ENCODE peak calls at places on chromosomes 16 and 17, in nine cellular contexts. One of them, this sample, is unnamed.

GRCh38 chr17:17751489-17751995 is 70.3 kb downstream of the RAI1 start:
- DNase-seq in brain microvascular endothelial cell: no peak
- DNase-seq in NB4: peak; percentile 31
- DNase-seq in CD4-positive, alpha-beta T cell: peak; percentile 32
- DNase-seq in left ventricle myocardium inferior: no peak
- DNase-seq in stimulated activated CD4-positive, alpha-beta T cell treated with anti-CD3 and anti-CD28 coated beads, Interleukin-1b, Interleukin-23, amount 100 ng/mL, for 24 hours: no peak
- DNase-seq in stimulated activated CD8-positive, alpha-beta memory T cell treated with anti-CD3 and anti-CD28 coated beads, Interleukin-15, amount 100 ng/mL, for 24 hours: no peak
- DNase-seq in dorsolateral prefrontal cortex: no peak
- DNase-seq in ACHN: no peak
- DNase-seq in this sample: no peak

GRCh38 chr17:76268015-76268749 is 3.0 kb downstream of the UBALD2 start:
- DNase-seq in brain microvascular endothelial cell: peak; percentile 71
- DNase-seq in NB4: peak; percentile 95
- DNase-seq in CD4-positive, alpha-beta T cell: peak; percentile 64
- DNase-seq in left ventricle myocardium inferior: peak; percentile 84
- DNase-seq in stimulated activated CD4-positive, alpha-beta T cell treated with anti-CD3 and anti-CD28 coated beads, Interleukin-1b, Interleukin-23, amount 100 ng/mL, for 24 hours: no peak
- DNase-seq in stimulated activated CD8-positive, alpha-beta memory T cell treated with anti-CD3 and anti-CD28 coated beads, Interleukin-15, amount 100 ng/mL, for 24 hours: peak; percentile 44
- DNase-seq in dorsolateral prefrontal cortex: peak; percentile 69
- DNase-seq in ACHN: no peak
- DNase-seq in this sample: no peak

GRCh38 chr16:10871157-10871991 is 5.6 kb upstream of the CIITA start:
- DNase-seq in brain microvascular endothelial cell: peak; percentile 42
- DNase-seq in NB4: peak; percentile 93
- DNase-seq in CD4-positive, alpha-beta T cell: peak; percentile 2
- DNase-seq in left ventricle myocardium inferior: no peak
- DNase-seq in stimulated activated CD4-positive, alpha-beta T cell treated with anti-CD3 and anti-CD28 coated beads, Interleukin-1b, Interleukin-23, amount 100 ng/mL, for 24 hours: no peak
- DNase-seq in stimulated activated CD8-positive, alpha-beta memory T cell treated with anti-CD3 and anti-CD28 coated beads, Interleukin-15, amount 100 ng/mL, for 24 hours: no peak
- DNase-seq in dorsolateral prefrontal cortex: no peak
- DNase-seq in ACHN: peak; percentile 81
- DNase-seq in this sample: peak; percentile 91

GRCh38 chr17:40349477-40350409 is 14.8 kb downstream of the GJD3 start:
- DNase-seq in brain microvascular endothelial cell: no peak
- DNase-seq in NB4: no peak
- DNase-seq in CD4-positive, alpha-beta T cell: no peak
- DNase-seq in left ventricle myocardium inferior: peak; percentile 58
- DNase-seq in stimulated activated CD4-positive, alpha-beta T cell treated with anti-CD3 and anti-CD28 coated beads, Interleukin-1b, Interleukin-23, amount 100 ng/mL, for 24 hours: no peak
- DNase-seq in stimulated activated CD8-positive, alpha-beta memory T cell treated with anti-CD3 and anti-CD28 coated beads, Interleukin-15, amount 100 ng/mL, for 24 hours: no peak
- DNase-seq in dorsolateral prefrontal cortex: no peak
- DNase-seq in ACHN: no peak
- DNase-seq in this sample: peak; percentile 42

GRCh38 chr16:22314661-22315626 is 17.7 kb downstream of the POLR3E start:
- DNase-seq in brain microvascular endothelial cell: no peak
- DNase-seq in NB4: no peak
- DNase-seq in CD4-positive, alpha-beta T cell: no peak
- DNase-seq in left ventricle myocardium inferior: no peak
- DNase-seq in stimulated activated CD4-positive, alpha-beta T cell treated with anti-CD3 and anti-CD28 coated beads, Interleukin-1b, Interleukin-23, amount 100 ng/mL, for 24 hours: no peak
- DNase-seq in stimulated activated CD8-positive, alpha-beta memory T cell treated with anti-CD3 and anti-CD28 coated beads, Interleukin-15, amount 100 ng/mL, for 24 hours: no peak
- DNase-seq in dorsolateral prefrontal cortex: no peak
- DNase-seq in ACHN: no peak
- DNase-seq in this sample: no peak

GRCh38 chr16:10551881-10552280 is 28.5 kb downstream of the EMP2 start:
- DNase-seq in brain microvascular endothelial cell: no peak
- DNase-seq in NB4: no peak
- DNase-seq in CD4-positive, alpha-beta T cell: no peak
- DNase-seq in left ventricle myocardium inferior: no peak
- DNase-seq in stimulated activated CD4-positive, alpha-beta T cell treated with anti-CD3 and anti-CD28 coated beads, Interleukin-1b, Interleukin-23, amount 100 ng/mL, for 24 hours: no peak
- DNase-seq in stimulated activated CD8-positive, alpha-beta memory T cell treated with anti-CD3 and anti-CD28 coated beads, Interleukin-15, amount 100 ng/mL, for 24 hours: no peak
- DNase-seq in dorsolateral prefrontal cortex: no peak
- DNase-seq in ACHN: no peak
- DNase-seq in this sample: no peak

GRCh38 chr16:49024896-49025295 is 256.7 kb downstream of the CBLN1 start:
- DNase-seq in brain microvascular endothelial cell: no peak
- DNase-seq in NB4: no peak
- DNase-seq in CD4-positive, alpha-beta T cell: no peak
- DNase-seq in left ventricle myocardium inferior: no peak
- DNase-seq in stimulated activated CD4-positive, alpha-beta T cell treated with anti-CD3 and anti-CD28 coated beads, Interleukin-1b, Interleukin-23, amount 100 ng/mL, for 24 hours: no peak
- DNase-seq in stimulated activated CD8-positive, alpha-beta memory T cell treated with anti-CD3 and anti-CD28 coated beads, Interleukin-15, amount 100 ng/mL, for 24 hours: no peak
- DNase-seq in dorsolateral prefrontal cortex: no peak
- DNase-seq in ACHN: no peak
- DNase-seq in this sample: no peak

GRCh38 chr17:4501295-4501949 is 2.7 kb downstream of the SPNS2 start:
- DNase-seq in brain microvascular endothelial cell: no peak
- DNase-seq in NB4: peak; percentile 84
- DNase-seq in CD4-positive, alpha-beta T cell: no peak
- DNase-seq in left ventricle myocardium inferior: no peak
- DNase-seq in stimulated activated CD4-positive, alpha-beta T cell treated with anti-CD3 and anti-CD28 coated beads, Interleukin-1b, Interleukin-23, amount 100 ng/mL, for 24 hours: no peak
- DNase-seq in stimulated activated CD8-positive, alpha-beta memory T cell treated with anti-CD3 and anti-CD28 coated beads, Interleukin-15, amount 100 ng/mL, for 24 hours: no peak
- DNase-seq in dorsolateral prefrontal cortex: no peak
- DNase-seq in ACHN: peak; percentile 56
- DNase-seq in this sample: no peak

GRCh38 chr17:30021708-30022317 is 80.4 kb downstream of the EFCAB5 start:
- DNase-seq in brain microvascular endothelial cell: peak; percentile 47
- DNase-seq in NB4: peak; percentile 72
- DNase-seq in CD4-positive, alpha-beta T cell: no peak
- DNase-seq in left ventricle myocardium inferior: no peak
- DNase-seq in stimulated activated CD4-positive, alpha-beta T cell treated with anti-CD3 and anti-CD28 coated beads, Interleukin-1b, Interleukin-23, amount 100 ng/mL, for 24 hours: no peak
- DNase-seq in stimulated activated CD8-positive, alpha-beta memory T cell treated with anti-CD3 and anti-CD28 coated beads, Interleukin-15, amount 100 ng/mL, for 24 hours: no peak
- DNase-seq in dorsolateral prefrontal cortex: no peak
- DNase-seq in ACHN: peak; percentile 65
- DNase-seq in this sample: no peak

GRCh38 chr16:30557950-30558788 is at the start of gene ZNF764:
- DNase-seq in brain microvascular endothelial cell: peak; percentile 98
- DNase-seq in NB4: peak; percentile 98
- DNase-seq in CD4-positive, alpha-beta T cell: peak; percentile 94
- DNase-seq in left ventricle myocardium inferior: peak; percentile 98
- DNase-seq in stimulated activated CD4-positive, alpha-beta T cell treated with anti-CD3 and anti-CD28 coated beads, Interleukin-1b, Interleukin-23, amount 100 ng/mL, for 24 hours: peak; percentile 71
- DNase-seq in stimulated activated CD8-positive, alpha-beta memory T cell treated with anti-CD3 and anti-CD28 coated beads, Interleukin-15, amount 100 ng/mL, for 24 hours: peak; percentile 74
- DNase-seq in dorsolateral prefrontal cortex: peak; percentile 99
- DNase-seq in ACHN: peak; percentile 99
- DNase-seq in this sample: peak; percentile 97

GRCh38 chr17:40901981-40902862 is 17.2 kb upstream of the KRT20 start:
- DNase-seq in brain microvascular endothelial cell: no peak
- DNase-seq in NB4: no peak
- DNase-seq in CD4-positive, alpha-beta T cell: no peak
- DNase-seq in left ventricle myocardium inferior: no peak
- DNase-seq in stimulated activated CD4-positive, alpha-beta T cell treated with anti-CD3 and anti-CD28 coated beads, Interleukin-1b, Interleukin-23, amount 100 ng/mL, for 24 hours: no peak
- DNase-seq in stimulated activated CD8-positive, alpha-beta memory T cell treated with anti-CD3 and anti-CD28 coated beads, Interleukin-15, amount 100 ng/mL, for 24 hours: no peak
- DNase-seq in dorsolateral prefrontal cortex: no peak
- DNase-seq in ACHN: peak; percentile 25
- DNase-seq in this sample: no peak

GRCh38 chr17:1078831-1079561 is 82.1 kb downstream of the TIMM22 start:
- DNase-seq in brain microvascular endothelial cell: no peak
- DNase-seq in NB4: no peak
- DNase-seq in CD4-positive, alpha-beta T cell: no peak
- DNase-seq in left ventricle myocardium inferior: peak; percentile 65
- DNase-seq in stimulated activated CD4-positive, alpha-beta T cell treated with anti-CD3 and anti-CD28 coated beads, Interleukin-1b, Interleukin-23, amount 100 ng/mL, for 24 hours: no peak
- DNase-seq in stimulated activated CD8-positive, alpha-beta memory T cell treated with anti-CD3 and anti-CD28 coated beads, Interleukin-15, amount 100 ng/mL, for 24 hours: no peak
- DNase-seq in dorsolateral prefrontal cortex: no peak
- DNase-seq in ACHN: no peak
- DNase-seq in this sample: no peak

GRCh38 chr17:16878084-16878483 is 93.8 kb downstream of the TNFRSF13B start:
- DNase-seq in brain microvascular endothelial cell: no peak
- DNase-seq in NB4: no peak
- DNase-seq in CD4-positive, alpha-beta T cell: no peak
- DNase-seq in left ventricle myocardium inferior: no peak
- DNase-seq in stimulated activated CD4-positive, alpha-beta T cell treated with anti-CD3 and anti-CD28 coated beads, Interleukin-1b, Interleukin-23, amount 100 ng/mL, for 24 hours: no peak
- DNase-seq in stimulated activated CD8-positive, alpha-beta memory T cell treated with anti-CD3 and anti-CD28 coated beads, Interleukin-15, amount 100 ng/mL, for 24 hours: no peak
- DNase-seq in dorsolateral prefrontal cortex: no peak
- DNase-seq in ACHN: no peak
- DNase-seq in this sample: no peak

GRCh38 chr16:5709889-5710288 is 612.3 kb upstream of the EEF2KMT start:
- DNase-seq in brain microvascular endothelial cell: no peak
- DNase-seq in NB4: peak; percentile 28
- DNase-seq in CD4-positive, alpha-beta T cell: no peak
- DNase-seq in left ventricle myocardium inferior: no peak
- DNase-seq in stimulated activated CD4-positive, alpha-beta T cell treated with anti-CD3 and anti-CD28 coated beads, Interleukin-1b, Interleukin-23, amount 100 ng/mL, for 24 hours: no peak
- DNase-seq in stimulated activated CD8-positive, alpha-beta memory T cell treated with anti-CD3 and anti-CD28 coated beads, Interleukin-15, amount 100 ng/mL, for 24 hours: no peak
- DNase-seq in dorsolateral prefrontal cortex: no peak
- DNase-seq in ACHN: peak; percentile 45
- DNase-seq in this sample: peak; percentile 18

GRCh38 chr16:84867696-84868095 is 47.9 kb downstream of the CRISPLD2 start:
- DNase-seq in brain microvascular endothelial cell: no peak
- DNase-seq in NB4: no peak
- DNase-seq in CD4-positive, alpha-beta T cell: no peak
- DNase-seq in left ventricle myocardium inferior: peak; percentile 5
- DNase-seq in stimulated activated CD4-positive, alpha-beta T cell treated with anti-CD3 and anti-CD28 coated beads, Interleukin-1b, Interleukin-23, amount 100 ng/mL, for 24 hours: no peak
- DNase-seq in stimulated activated CD8-positive, alpha-beta memory T cell treated with anti-CD3 and anti-CD28 coated beads, Interleukin-15, amount 100 ng/mL, for 24 hours: no peak
- DNase-seq in dorsolateral prefrontal cortex: no peak
- DNase-seq in ACHN: no peak
- DNase-seq in this sample: no peak

GRCh38 chr16:70444249-70445063 is 5.6 kb upstream of the ST3GAL2 start:
- DNase-seq in brain microvascular endothelial cell: no peak
- DNase-seq in NB4: no peak
- DNase-seq in CD4-positive, alpha-beta T cell: no peak
- DNase-seq in left ventricle myocardium inferior: no peak
- DNase-seq in stimulated activated CD4-positive, alpha-beta T cell treated with anti-CD3 and anti-CD28 coated beads, Interleukin-1b, Interleukin-23, amount 100 ng/mL, for 24 hours: no peak
- DNase-seq in stimulated activated CD8-positive, alpha-beta memory T cell treated with anti-CD3 and anti-CD28 coated beads, Interleukin-15, amount 100 ng/mL, for 24 hours: no peak
- DNase-seq in dorsolateral prefrontal cortex: no peak
- DNase-seq in ACHN: no peak
- DNase-seq in this sample: no peak

GRCh38 chr16:53456625-53457024 is 22.4 kb downstream of the RBL2 start:
- DNase-seq in brain microvascular endothelial cell: no peak
- DNase-seq in NB4: peak; percentile 45
- DNase-seq in CD4-positive, alpha-beta T cell: no peak
- DNase-seq in left ventricle myocardium inferior: no peak
- DNase-seq in stimulated activated CD4-positive, alpha-beta T cell treated with anti-CD3 and anti-CD28 coated beads, Interleukin-1b, Interleukin-23, amount 100 ng/mL, for 24 hours: no peak
- DNase-seq in stimulated activated CD8-positive, alpha-beta memory T cell treated with anti-CD3 and anti-CD28 coated beads, Interleukin-15, amount 100 ng/mL, for 24 hours: no peak
- DNase-seq in dorsolateral prefrontal cortex: no peak
- DNase-seq in ACHN: no peak
- DNase-seq in this sample: no peak

GRCh38 chr17:50531428-50532025 is 1.0 kb upstream of the EPN3 start:
- DNase-seq in brain microvascular endothelial cell: no peak
- DNase-seq in NB4: no peak
- DNase-seq in CD4-positive, alpha-beta T cell: no peak
- DNase-seq in left ventricle myocardium inferior: no peak
- DNase-seq in stimulated activated CD4-positive, alpha-beta T cell treated with anti-CD3 and anti-CD28 coated beads, Interleukin-1b, Interleukin-23, amount 100 ng/mL, for 24 hours: no peak
- DNase-seq in stimulated activated CD8-positive, alpha-beta memory T cell treated with anti-CD3 and anti-CD28 coated beads, Interleukin-15, amount 100 ng/mL, for 24 hours: no peak
- DNase-seq in dorsolateral prefrontal cortex: no peak
- DNase-seq in ACHN: no peak
- DNase-seq in this sample: no peak

GRCh38 chr17:40026816-40027613 is 11.8 kb downstream of the CSF3 start:
- DNase-seq in brain microvascular endothelial cell: peak; percentile 62
- DNase-seq in NB4: peak; percentile 81
- DNase-seq in CD4-positive, alpha-beta T cell: peak; percentile 63
- DNase-seq in left ventricle myocardium inferior: peak; percentile 79
- DNase-seq in stimulated activated CD4-positive, alpha-beta T cell treated with anti-CD3 and anti-CD28 coated beads, Interleukin-1b, Interleukin-23, amount 100 ng/mL, for 24 hours: peak; percentile 56
- DNase-seq in stimulated activated CD8-positive, alpha-beta memory T cell treated with anti-CD3 and anti-CD28 coated beads, Interleukin-15, amount 100 ng/mL, for 24 hours: peak; percentile 43
- DNase-seq in dorsolateral prefrontal cortex: peak; percentile 67
- DNase-seq in ACHN: peak; percentile 78
- DNase-seq in this sample: peak; percentile 64

GRCh38 chr17:62668091-62668804 is 40.8 kb downstream of the MRC2 start:
- DNase-seq in brain microvascular endothelial cell: no peak
- DNase-seq in NB4: peak; percentile 57
- DNase-seq in CD4-positive, alpha-beta T cell: no peak
- DNase-seq in left ventricle myocardium inferior: no peak
- DNase-seq in stimulated activated CD4-positive, alpha-beta T cell treated with anti-CD3 and anti-CD28 coated beads, Interleukin-1b, Interleukin-23, amount 100 ng/mL, for 24 hours: no peak
- DNase-seq in stimulated activated CD8-positive, alpha-beta memory T cell treated with anti-CD3 and anti-CD28 coated beads, Interleukin-15, amount 100 ng/mL, for 24 hours: no peak
- DNase-seq in dorsolateral prefrontal cortex: no peak
- DNase-seq in ACHN: no peak
- DNase-seq in this sample: no peak

This sample was measured in NCI-H226.